ENCODE peak calls at places on chromosomes 1 and 21, in four cellular contexts. H is M059J, N is RWPE1, V is right atrium auricular region. X is an unnamed sample.

GRCh38 chr1:4176841-4177240 is 276.8 kb upstream of the C1orf174 start:
- DNase-seq in H (no peak), N (no peak), V (peak; percentile 30), X (no peak)

GRCh38 chr1:193348126-193349045 is 162.0 kb upstream of the B3GALT2 start:
- DNase-seq in H (no peak), N (no peak), V (no peak), X (no peak)

GRCh38 chr21:41068411-41069304 is 99.3 kb upstream of the BACE2 start:
- DNase-seq in H (peak; percentile 72), N (peak; percentile 74), V (peak; percentile 83), X (peak; percentile 77)

GRCh38 chr1:91523462-91523861 is 22.8 kb downstream of the CDC7 start:
- DNase-seq in H (no peak), N (no peak), V (no peak), X (no peak)

GRCh38 chr1:77281491-77282186 is at the start of gene AK5:
- DNase-seq in H (peak; percentile 37), N (peak; percentile 49), V (no peak), X (peak; percentile 7)

GRCh38 chr1:221230605-221231004 is 351.4 kb downstream of the HLX start:
- DNase-seq in H (peak; percentile 88), N (no peak), V (no peak), X (no peak)

GRCh38 chr1:58779837-58780585 is 3.8 kb downstream of the JUN start:
- DNase-seq in H (peak; percentile 92), N (no peak), V (peak; percentile 81), X (peak; percentile 76)

GRCh38 chr1:103274886-103275285 is 166.6 kb upstream of the COL11A1 start:
- DNase-seq in H (no peak), N (no peak), V (no peak), X (no peak)

GRCh38 chr1:11602424-11602823 is 51.8 kb downstream of the FBXO2 start:
- DNase-seq in H (no peak), N (no peak), V (no peak), X (no peak)

GRCh38 chr1:161382214-161383019 is 14.7 kb upstream of the CFAP126 start:
- DNase-seq in H (peak; percentile 76), N (peak; percentile 54), V (no peak), X (peak; percentile 16)

GRCh38 chr1:157154940-157155514 is 16.8 kb upstream of the ETV3 start:
- DNase-seq in H (peak; percentile 75), N (no peak), V (peak; percentile 67), X (no peak)

GRCh38 chr1:115828101-115829022 is 12.6 kb downstream of the NHLH2 start:
- DNase-seq in H (no peak), N (no peak), V (no peak), X (no peak)

GRCh38 chr1:94928293-94928939 is 1.5 kb upstream of the CNN3 start:
- DNase-seq in H (no peak), N (no peak), V (no peak), X (no peak)

GRCh38 chr1:174726167-174726879 is 273.4 kb upstream of the CACYBP start:
- DNase-seq in H (peak; percentile 37), N (no peak), V (no peak), X (no peak)

GRCh38 chr1:71463144-71463543 is 382.3 kb upstream of the ZRANB2 start:
- DNase-seq in H (no peak), N (no peak), V (no peak), X (no peak)

GRCh38 chr1:161068306-161069200 is 1.1 kb downstream of the ARHGAP30 start:
- DNase-seq in H (no peak), N (no peak), V (peak; percentile 68), X (no peak)

GRCh38 chr1:99607590-99607989 is 38.3 kb upstream of the PALMD start:
- DNase-seq in H (no peak), N (no peak), V (no peak), X (no peak)

GRCh38 chr1:38095337-38096030 is 48.9 kb upstream of the POU3F1 start:
- DNase-seq in H (no peak), N (no peak), V (no peak), X (no peak)

GRCh38 chr21:42247716-42248115 is 28.8 kb downstream of the ABCG1 start:
- DNase-seq in H (no peak), N (no peak), V (no peak), X (no peak)

GRCh38 chr1:101846820-101847219 is 149.9 kb downstream of the OLFM3 start:
- DNase-seq in H (no peak), N (no peak), V (no peak), X (no peak)

GRCh38 chr1:217713223-217713622 is 82.1 kb downstream of the SPATA17 start:
- DNase-seq in H (peak; percentile 32), N (peak; percentile 33), V (no peak), X (no peak)